ENCODE peak calls at places on chromosomes 7 and 10, in seven cellular contexts. A is HCT116, R is HepG2, D is spleen, O is sigmoid colon, Y is K562, J is prostate gland. B is an unnamed sample.

GRCh38 chr10:29050081-29050480 is 238.8 kb upstream of the LYZL1 start:
- DNase-seq in A (no peak), J (no peak), Y (no peak), O (no peak), D (no peak), R (no peak), B (no peak)

GRCh38 chr10:80509403-80510161 is 28.1 kb upstream of the SH2D4B start:
- DNase-seq in A (no peak), J (no peak), O (peak; percentile 63), R (no peak), Y (no peak), D (peak; percentile 77), B (no peak)

GRCh38 chr7:141430426-141431142 is 120.6 kb upstream of the AGK start:
- DNase-seq in D (no peak), R (no peak), J (no peak), O (no peak), A (no peak), Y (no peak), B (no peak)

GRCh38 chr7:46695045-46695708 is 774.1 kb upstream of the IGFBP3 start:
- DNase-seq in Y (no peak), O (no peak), J (no peak), R (peak; percentile 1), A (peak; percentile 8), D (no peak), B (no peak)

GRCh38 chr7:123787227-123788007 is 38.6 kb upstream of the WASL start:
- DNase-seq in Y (no peak), A (no peak), J (no peak), D (no peak), R (no peak), O (no peak), B (no peak)

GRCh38 chr7:49099587-49100326 is 175.4 kb downstream of the CDC14C start:
- DNase-seq in A (no peak), Y (no peak), O (no peak), R (no peak), D (no peak), J (no peak), B (no peak)

GRCh38 chr10:89685932-89686331 is 15.5 kb upstream of the KIF20B start:
- DNase-seq in J (no peak), D (no peak), O (no peak), A (no peak), R (no peak), Y (no peak), B (no peak)

GRCh38 chr7:111815354-111815753 is 253.1 kb upstream of the IMMP2L start:
- DNase-seq in J (no peak), A (no peak), R (no peak), O (no peak), Y (no peak), D (no peak), B (no peak)

GRCh38 chr10:88974446-88975376 is 15.9 kb upstream of the FAS start:
- DNase-seq in R (no peak), Y (no peak), D (no peak), O (no peak), A (no peak), J (no peak), B (no peak)

GRCh38 chr10:44382981-44383748 is 1.7 kb downstream of the CXCL12 start:
- DNase-seq in Y (no peak), A (no peak), O (peak; percentile 58), J (no peak), R (no peak), D (peak; percentile 62), B (peak; percentile 37)

GRCh38 chr7:30555525-30555924 is 39.2 kb upstream of the GARS1 start:
- DNase-seq in D (no peak), Y (no peak), R (no peak), O (no peak), A (no peak), J (no peak), B (no peak)

GRCh38 chr10:127145173-127145572 is 51.2 kb downstream of the INSYN2A start:
- DNase-seq in Y (no peak), J (no peak), R (no peak), A (peak; percentile 24), O (no peak), D (no peak), B (no peak)

GRCh38 chr10:99777918-99778716 is 4.3 kb upstream of the ABCC2 start:
- DNase-seq in Y (no peak), J (no peak), O (no peak), R (peak; percentile 39), A (no peak), D (no peak), B (no peak)

GRCh38 chr10:72229261-72230251 is 13.5 kb upstream of the ASCC1 start:
- DNase-seq in O (peak; percentile 74), R (no peak), A (no peak), Y (no peak), D (no peak), J (no peak), B (peak; percentile 32)

GRCh38 chr7:12423355-12423994 is 19.8 kb upstream of the VWDE start:
- DNase-seq in R (no peak), J (no peak), Y (no peak), A (no peak), D (no peak), O (no peak), B (no peak)

GRCh38 chr7:47506716-47507354 is 75.1 kb downstream of the TNS3 start:
- DNase-seq in Y (no peak), A (no peak), D (no peak), J (no peak), R (no peak), O (no peak), B (no peak)

DNA sequence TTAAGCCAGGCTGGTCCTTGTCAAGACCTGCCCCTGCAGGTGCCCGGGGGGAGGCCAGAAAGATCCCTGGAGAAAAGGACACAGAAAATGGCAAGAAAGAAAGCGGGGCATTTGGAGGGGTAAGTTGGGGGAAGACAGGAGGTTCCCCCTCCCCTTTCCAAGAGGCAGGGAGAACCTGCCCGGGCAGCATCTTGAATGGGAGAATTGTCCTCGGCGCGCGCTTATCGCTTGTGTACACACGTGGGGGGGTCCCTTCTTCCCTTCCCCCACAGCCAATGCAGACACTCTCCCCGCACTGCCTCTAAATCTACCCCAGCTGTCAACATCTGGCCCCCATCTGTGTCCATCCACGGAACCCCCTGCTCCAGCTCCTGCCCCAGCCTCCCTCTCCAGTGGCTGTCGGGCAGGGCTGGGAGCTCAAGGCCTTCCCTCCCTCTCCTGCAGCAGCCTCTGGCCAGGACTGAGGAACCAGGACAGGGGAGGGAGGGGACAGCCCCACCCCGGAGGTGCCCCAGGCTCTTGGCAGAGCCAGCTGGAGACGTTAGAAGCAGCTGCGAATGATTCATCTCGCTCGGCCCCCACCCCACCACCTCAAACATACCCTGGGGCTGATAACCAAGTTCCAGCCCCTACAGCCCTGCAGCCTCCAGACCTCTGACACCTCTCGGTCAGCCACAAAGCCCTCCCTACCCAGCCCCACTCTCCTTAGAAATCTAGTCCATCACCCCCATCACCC is 25.3 kb downstream of the EPHB4 start:
- DNase-seq in A (no peak), D (no peak), Y (peak; percentile 97), R (peak; percentile 66), J (peak; percentile 90), O (peak; percentile 85), B (no peak)
- TF ChIP-seq POLR2AphosphoS5 in A (peak; percentile 63), D (peak; percentile 49), Y (peak; percentile 85), R (peak; percentile 36), J (peak; percentile 67), O (peak; percentile 21), B (no peak)

DNA sequence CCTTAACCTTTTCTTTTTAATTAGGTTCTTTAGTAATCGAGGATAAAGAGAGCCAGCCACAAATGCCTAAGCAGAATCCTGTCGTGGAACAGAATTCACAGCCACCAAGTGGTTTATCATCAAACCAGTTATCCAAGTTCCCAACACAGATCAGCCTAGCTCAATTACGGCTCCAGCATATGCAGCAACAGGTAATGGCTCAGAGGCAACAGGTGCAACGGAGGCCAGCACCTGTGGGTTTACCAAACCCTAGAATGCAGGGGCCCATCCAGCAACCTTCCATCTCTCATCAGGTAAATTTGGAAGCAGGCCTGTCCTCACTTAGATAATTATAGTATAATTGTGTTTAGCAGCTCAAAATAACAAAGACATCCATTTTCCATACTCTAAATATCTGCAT is 94.6 kb downstream of the TRIM24 start:
- DNase-seq in D (no peak), J (no peak), Y (no peak), R (no peak), A (no peak), O (no peak), B (no peak)
- H3K36me3 ChIP-seq in D (peaks cover 100% of the 10 kb centered on the region), J (peaks cover 22% of the 10 kb centered on the region), Y (peaks cover 95% of the 10 kb centered on the region), R (peaks cover 94% of the 10 kb centered on the region), A (no peaks in the 10 kb centered on the region), O (no peaks in the 10 kb centered on the region), B (peaks cover 94% of the 10 kb centered on the region)

DNA sequence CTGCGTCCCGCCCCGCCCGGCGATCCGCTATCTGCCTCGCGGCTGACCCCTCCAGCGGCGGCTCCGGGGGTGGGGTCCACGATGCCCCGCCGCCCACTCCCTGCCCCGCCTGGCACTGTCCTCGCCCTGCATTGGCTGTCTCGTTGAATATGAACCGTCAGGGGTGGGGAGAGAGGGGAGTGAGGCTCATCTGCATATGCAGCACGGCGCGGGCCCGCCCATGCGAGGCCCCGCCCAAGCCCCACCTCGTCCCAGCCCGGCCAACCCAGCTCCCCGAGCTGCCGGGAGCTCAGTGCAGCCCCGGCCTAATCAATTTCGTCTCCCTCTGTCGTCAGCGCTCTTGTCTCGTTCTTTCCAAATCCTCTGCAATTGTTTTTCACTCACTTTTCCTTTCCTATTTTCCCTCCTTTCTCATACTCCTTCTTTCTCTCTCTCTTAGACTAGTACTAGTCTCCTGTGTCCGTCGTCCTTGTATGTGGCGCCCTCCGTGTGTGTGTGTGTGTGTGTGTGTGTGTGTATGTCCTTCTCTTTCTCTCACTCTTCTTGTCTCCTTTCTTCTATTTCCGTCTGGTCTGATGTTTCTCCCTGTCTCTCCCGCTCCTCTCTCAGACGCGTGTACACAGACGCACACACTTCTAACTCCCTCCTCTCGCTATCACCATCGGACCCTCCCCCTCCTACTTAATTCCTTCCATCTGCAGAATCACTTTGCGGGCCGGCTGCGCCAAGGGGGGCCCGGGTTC is 455 bp upstream of the ZCCHC24 start:
- DNase-seq in A (peak; percentile 92), D (peak; percentile 99), Y (peak; percentile 98), R (peak; percentile 96), O (peak; percentile 99), J (peak; percentile 97), B (peak; percentile 99)
- TF ChIP-seq POLR2AphosphoS5 in A (peak; percentile 61), D (peak; percentile 66), Y (peak; percentile 67), R (no peak), O (peak; percentile 92), J (peak; percentile 84), B (peak; percentile 65)

GRCh38 chr7:105087981-105088380 is 74.0 kb downstream of the KMT2E start:
- DNase-seq in J (no peak), R (no peak), Y (no peak), O (no peak), D (no peak), A (no peak), B (no peak)

GRCh38 chr7:105088456-105088855 is 74.5 kb downstream of the KMT2E start:
- DNase-seq in D (no peak), Y (no peak), O (no peak), J (no peak), R (no peak), A (no peak), B (no peak)

GRCh38 chr7:105086850-105087249 is 72.8 kb downstream of the KMT2E start:
- DNase-seq in O (no peak), A (no peak), J (no peak), D (no peak), R (no peak), Y (no peak), B (no peak)

DNA sequence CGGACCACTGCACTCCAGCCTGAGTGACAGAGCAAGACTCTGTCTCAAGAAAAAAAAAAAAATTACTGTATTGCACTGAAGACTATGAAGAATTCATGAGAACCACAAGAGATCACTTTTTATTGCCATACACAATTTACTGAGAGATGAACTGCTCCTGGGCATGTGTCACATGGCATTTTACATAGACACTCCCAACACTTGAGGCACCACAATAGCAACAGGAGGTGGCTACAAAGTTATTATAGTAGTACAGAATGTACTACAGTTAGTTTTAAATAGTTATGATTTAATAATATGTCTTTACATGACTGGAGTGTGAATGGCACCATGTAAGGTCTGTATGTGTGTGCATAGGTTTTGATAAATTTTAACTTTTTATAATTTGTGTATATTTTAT is 70.6 kb downstream of the KMT2E start:
- DNase-seq in J (no peak), O (no peak), Y (no peak), A (no peak), R (no peak), D (no peak), B (no peak)
- H3K36me3 ChIP-seq in J (no peaks in the 10 kb centered on the region), O (peaks cover 20% of the 10 kb centered on the region), Y (peaks cover 73% of the 10 kb centered on the region), A (peaks cover 6% of the 10 kb centered on the region), R (peaks cover 60% of the 10 kb centered on the region), D (peaks cover 99% of the 10 kb centered on the region), B (peaks cover 73% of the 10 kb centered on the region)